ENCODE peak calls at places on chromosomes 3 and 15, in eight cellular contexts. One of them, this sample, is unnamed.

GRCh38 chr3:39166932-39167532 is 13.6 kb upstream of the CSRNP1 start:
- DNase-seq in lower lobe of right lung: no peak
- DNase-seq in AG04450: no peak
- DNase-seq in activated CD8-positive, alpha-beta T cell treated with anti-CD3 and anti-CD28 coated beads for 36 hours: peak
- DNase-seq in progenitor cell of endocrine pancreas: no peak
- DNase-seq in GM23338: no peak
- DNase-seq in fibroblast of lung: peak
- DNase-seq in neural crest cell: no peak
- DNase-seq in this sample: peak

GRCh38 chr15:59917504-59918157 is 86.5 kb upstream of the FOXB1 start:
- DNase-seq in lower lobe of right lung: peak
- DNase-seq in AG04450: no peak
- DNase-seq in activated CD8-positive, alpha-beta T cell treated with anti-CD3 and anti-CD28 coated beads for 36 hours: peak
- DNase-seq in progenitor cell of endocrine pancreas: peak
- DNase-seq in GM23338: peak
- DNase-seq in fibroblast of lung: peak
- DNase-seq in neural crest cell: peak
- DNase-seq in this sample: peak

GRCh38 chr3:69948246-69948862 is 51.2 kb upstream of the SAMMSON start:
- DNase-seq in lower lobe of right lung: no peak
- DNase-seq in AG04450: peak
- DNase-seq in activated CD8-positive, alpha-beta T cell treated with anti-CD3 and anti-CD28 coated beads for 36 hours: no peak
- DNase-seq in progenitor cell of endocrine pancreas: no peak
- DNase-seq in GM23338: peak
- DNase-seq in fibroblast of lung: peak
- DNase-seq in neural crest cell: no peak
- DNase-seq in this sample: peak

GRCh38 chr3:186241910-186242821 is 119.9 kb downstream of the DGKG start:
- DNase-seq in lower lobe of right lung: peak
- DNase-seq in AG04450: no peak
- DNase-seq in activated CD8-positive, alpha-beta T cell treated with anti-CD3 and anti-CD28 coated beads for 36 hours: peak
- DNase-seq in progenitor cell of endocrine pancreas: no peak
- DNase-seq in GM23338: peak
- DNase-seq in fibroblast of lung: peak
- DNase-seq in neural crest cell: peak
- DNase-seq in this sample: peak

GRCh38 chr15:84108725-84109124 is 126.8 kb upstream of the GOLGA6L4 start:
- DNase-seq in lower lobe of right lung: no peak
- DNase-seq in AG04450: no peak
- DNase-seq in activated CD8-positive, alpha-beta T cell treated with anti-CD3 and anti-CD28 coated beads for 36 hours: no peak
- DNase-seq in progenitor cell of endocrine pancreas: no peak
- DNase-seq in GM23338: peak
- DNase-seq in fibroblast of lung: peak
- DNase-seq in neural crest cell: no peak
- DNase-seq in this sample: peak

GRCh38 chr3:195883160-195883559 is 25.2 kb downstream of the TNK2 start:
- DNase-seq in lower lobe of right lung: no peak
- DNase-seq in AG04450: no peak
- DNase-seq in activated CD8-positive, alpha-beta T cell treated with anti-CD3 and anti-CD28 coated beads for 36 hours: no peak
- DNase-seq in progenitor cell of endocrine pancreas: no peak
- DNase-seq in GM23338: no peak
- DNase-seq in fibroblast of lung: no peak
- DNase-seq in neural crest cell: no peak
- DNase-seq in this sample: no peak

GRCh38 chr15:76576526-76577279 is 240.1 kb downstream of the ISL2 start:
- DNase-seq in lower lobe of right lung: peak
- DNase-seq in AG04450: peak
- DNase-seq in activated CD8-positive, alpha-beta T cell treated with anti-CD3 and anti-CD28 coated beads for 36 hours: no peak
- DNase-seq in progenitor cell of endocrine pancreas: no peak
- DNase-seq in GM23338: no peak
- DNase-seq in fibroblast of lung: peak
- DNase-seq in neural crest cell: no peak
- DNase-seq in this sample: no peak

GRCh38 chr3:32105291-32106131 is 909 bp upstream of the GPD1L start:
- DNase-seq in lower lobe of right lung: no peak
- DNase-seq in AG04450: no peak
- DNase-seq in activated CD8-positive, alpha-beta T cell treated with anti-CD3 and anti-CD28 coated beads for 36 hours: peak
- DNase-seq in progenitor cell of endocrine pancreas: no peak
- DNase-seq in GM23338: no peak
- DNase-seq in fibroblast of lung: peak
- DNase-seq in neural crest cell: no peak
- DNase-seq in this sample: no peak

GRCh38 chr3:183807329-183807728 is 18.0 kb downstream of the MAP6D1 start:
- DNase-seq in lower lobe of right lung: no peak
- DNase-seq in AG04450: no peak
- DNase-seq in activated CD8-positive, alpha-beta T cell treated with anti-CD3 and anti-CD28 coated beads for 36 hours: no peak
- DNase-seq in progenitor cell of endocrine pancreas: no peak
- DNase-seq in GM23338: no peak
- DNase-seq in fibroblast of lung: no peak
- DNase-seq in neural crest cell: no peak
- DNase-seq in this sample: no peak

GRCh38 chr3:15769256-15769915 is 28.4 kb downstream of the ANKRD28 start:
- DNase-seq in lower lobe of right lung: no peak
- DNase-seq in AG04450: no peak
- DNase-seq in activated CD8-positive, alpha-beta T cell treated with anti-CD3 and anti-CD28 coated beads for 36 hours: no peak
- DNase-seq in progenitor cell of endocrine pancreas: no peak
- DNase-seq in GM23338: no peak
- DNase-seq in fibroblast of lung: no peak
- DNase-seq in neural crest cell: no peak
- DNase-seq in this sample: no peak

GRCh38 chr3:72042397-72043211 is 257.7 kb upstream of the PROK2 start:
- DNase-seq in lower lobe of right lung: no peak
- DNase-seq in AG04450: no peak
- DNase-seq in activated CD8-positive, alpha-beta T cell treated with anti-CD3 and anti-CD28 coated beads for 36 hours: no peak
- DNase-seq in progenitor cell of endocrine pancreas: no peak
- DNase-seq in GM23338: no peak
- DNase-seq in fibroblast of lung: peak
- DNase-seq in neural crest cell: no peak
- DNase-seq in this sample: peak

GRCh38 chr3:195182470-195182795 is 88.5 kb downstream of the XXYLT1 start:
- DNase-seq in lower lobe of right lung: no peak
- DNase-seq in AG04450: peak
- DNase-seq in activated CD8-positive, alpha-beta T cell treated with anti-CD3 and anti-CD28 coated beads for 36 hours: no peak
- DNase-seq in progenitor cell of endocrine pancreas: no peak
- DNase-seq in GM23338: no peak
- DNase-seq in fibroblast of lung: peak
- DNase-seq in neural crest cell: no peak
- DNase-seq in this sample: peak

GRCh38 chr3:8622873-8623725 is 21.5 kb downstream of the SSUH2 start:
- DNase-seq in lower lobe of right lung: peak
- DNase-seq in AG04450: peak
- DNase-seq in activated CD8-positive, alpha-beta T cell treated with anti-CD3 and anti-CD28 coated beads for 36 hours: peak
- DNase-seq in progenitor cell of endocrine pancreas: peak
- DNase-seq in GM23338: peak
- DNase-seq in fibroblast of lung: peak
- DNase-seq in neural crest cell: peak
- DNase-seq in this sample: peak

GRCh38 chr15:86034904-86035303 is 44.8 kb upstream of the AGBL1 start:
- DNase-seq in lower lobe of right lung: no peak
- DNase-seq in AG04450: no peak
- DNase-seq in activated CD8-positive, alpha-beta T cell treated with anti-CD3 and anti-CD28 coated beads for 36 hours: no peak
- DNase-seq in progenitor cell of endocrine pancreas: no peak
- DNase-seq in GM23338: no peak
- DNase-seq in fibroblast of lung: no peak
- DNase-seq in neural crest cell: no peak
- DNase-seq in this sample: no peak

GRCh38 chr15:91302588-91303439 is 202.8 kb downstream of the SV2B start:
- DNase-seq in lower lobe of right lung: no peak
- DNase-seq in AG04450: peak
- DNase-seq in activated CD8-positive, alpha-beta T cell treated with anti-CD3 and anti-CD28 coated beads for 36 hours: no peak
- DNase-seq in progenitor cell of endocrine pancreas: no peak
- DNase-seq in GM23338: peak
- DNase-seq in fibroblast of lung: peak
- DNase-seq in neural crest cell: peak
- DNase-seq in this sample: peak

GRCh38 chr3:128009952-128010846 is 42.0 kb upstream of the SEC61A1 start:
- DNase-seq in lower lobe of right lung: no peak
- DNase-seq in AG04450: no peak
- DNase-seq in activated CD8-positive, alpha-beta T cell treated with anti-CD3 and anti-CD28 coated beads for 36 hours: no peak
- DNase-seq in progenitor cell of endocrine pancreas: no peak
- DNase-seq in GM23338: no peak
- DNase-seq in fibroblast of lung: peak
- DNase-seq in neural crest cell: no peak
- DNase-seq in this sample: no peak

GRCh38 chr3:29777869-29778268 is 497.0 kb downstream of the RBMS3 start:
- DNase-seq in lower lobe of right lung: no peak
- DNase-seq in AG04450: no peak
- DNase-seq in activated CD8-positive, alpha-beta T cell treated with anti-CD3 and anti-CD28 coated beads for 36 hours: no peak
- DNase-seq in progenitor cell of endocrine pancreas: no peak
- DNase-seq in GM23338: no peak
- DNase-seq in fibroblast of lung: no peak
- DNase-seq in neural crest cell: no peak
- DNase-seq in this sample: no peak

GRCh38 chr3:158312560-158313141 is 202.8 kb downstream of the RSRC1 start:
- DNase-seq in lower lobe of right lung: no peak
- DNase-seq in AG04450: no peak
- DNase-seq in activated CD8-positive, alpha-beta T cell treated with anti-CD3 and anti-CD28 coated beads for 36 hours: no peak
- DNase-seq in progenitor cell of endocrine pancreas: no peak
- DNase-seq in GM23338: no peak
- DNase-seq in fibroblast of lung: no peak
- DNase-seq in neural crest cell: no peak
- DNase-seq in this sample: no peak

GRCh38 chr3:158308533-158308932 is 198.6 kb downstream of the RSRC1 start:
- DNase-seq in lower lobe of right lung: no peak
- DNase-seq in AG04450: no peak
- DNase-seq in activated CD8-positive, alpha-beta T cell treated with anti-CD3 and anti-CD28 coated beads for 36 hours: no peak
- DNase-seq in progenitor cell of endocrine pancreas: no peak
- DNase-seq in GM23338: no peak
- DNase-seq in fibroblast of lung: no peak
- DNase-seq in neural crest cell: no peak
- DNase-seq in this sample: no peak

GRCh38 chr3:158314426-158315357 is 204.8 kb downstream of the RSRC1 start:
- DNase-seq in lower lobe of right lung: no peak
- DNase-seq in AG04450: no peak
- DNase-seq in activated CD8-positive, alpha-beta T cell treated with anti-CD3 and anti-CD28 coated beads for 36 hours: no peak
- DNase-seq in progenitor cell of endocrine pancreas: no peak
- DNase-seq in GM23338: no peak
- DNase-seq in fibroblast of lung: no peak
- DNase-seq in neural crest cell: no peak
- DNase-seq in this sample: no peak

DNA sequence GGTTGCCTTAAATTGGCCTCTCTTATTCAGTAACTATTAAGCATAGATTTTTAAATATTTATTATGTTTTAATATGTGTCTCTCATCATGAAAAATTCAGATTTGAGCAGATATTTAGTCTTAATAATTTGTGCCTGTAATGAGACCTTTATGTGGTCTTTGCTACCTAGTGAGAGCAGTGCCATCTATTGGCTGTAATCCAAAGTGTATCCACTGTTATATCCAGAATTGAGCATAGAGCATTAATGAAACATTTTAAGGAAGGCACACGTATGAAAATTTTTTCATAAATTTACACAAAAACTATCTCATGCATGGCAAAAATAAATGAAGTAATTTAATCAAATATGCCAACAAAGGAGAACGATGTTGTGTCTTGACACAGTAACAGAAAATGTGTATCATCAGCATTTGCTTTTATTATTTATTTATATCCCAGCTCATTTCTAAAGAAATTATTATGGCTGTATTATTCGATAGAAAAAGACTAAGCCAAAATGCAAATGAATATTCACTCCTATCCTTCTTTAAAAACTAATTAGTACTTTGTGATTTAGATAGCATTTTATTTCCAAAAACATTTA is 203.5 kb downstream of the RSRC1 start:
- DNase-seq in lower lobe of right lung: no peak
- DNase-seq in AG04450: no peak
- DNase-seq in activated CD8-positive, alpha-beta T cell treated with anti-CD3 and anti-CD28 coated beads for 36 hours: no peak
- DNase-seq in progenitor cell of endocrine pancreas: no peak
- DNase-seq in GM23338: peak
- DNase-seq in fibroblast of lung: peak
- DNase-seq in neural crest cell: no peak
- DNase-seq in this sample: peak
- TF ChIP-seq CTCF in lower lobe of right lung: peak
- TF ChIP-seq CTCF in AG04450: peak
- TF ChIP-seq CTCF in activated CD8-positive, alpha-beta T cell treated with anti-CD3 and anti-CD28 coated beads for 36 hours: peak
- TF ChIP-seq CTCF in progenitor cell of endocrine pancreas: peak
- TF ChIP-seq CTCF in GM23338: peak
- TF ChIP-seq CTCF in fibroblast of lung: no peak
- TF ChIP-seq CTCF in neural crest cell: peak
- TF ChIP-seq CTCF in this sample: peak

GRCh38 chr3:52892625-52893311 is 4.6 kb downstream of the STIMATE start:
- DNase-seq in lower lobe of right lung: no peak
- DNase-seq in AG04450: no peak
- DNase-seq in activated CD8-positive, alpha-beta T cell treated with anti-CD3 and anti-CD28 coated beads for 36 hours: peak
- DNase-seq in progenitor cell of endocrine pancreas: no peak
- DNase-seq in GM23338: no peak
- DNase-seq in fibroblast of lung: no peak
- DNase-seq in neural crest cell: no peak
- DNase-seq in this sample: peak
- TF ChIP-seq CTCF in lower lobe of right lung: no peak
- TF ChIP-seq CTCF in AG04450: no peak
- TF ChIP-seq CTCF in activated CD8-positive, alpha-beta T cell treated with anti-CD3 and anti-CD28 coated beads for 36 hours: peak
- TF ChIP-seq CTCF in progenitor cell of endocrine pancreas: no peak
- TF ChIP-seq CTCF in GM23338: no peak
- TF ChIP-seq CTCF in fibroblast of lung: no peak
- TF ChIP-seq CTCF in neural crest cell: peak
- TF ChIP-seq CTCF in this sample: peak

GRCh38 chr15:74335396-74335795 is 32.0 kb downstream of the CYP11A1 start:
- DNase-seq in lower lobe of right lung: peak
- DNase-seq in AG04450: no peak
- DNase-seq in activated CD8-positive, alpha-beta T cell treated with anti-CD3 and anti-CD28 coated beads for 36 hours: no peak
- DNase-seq in progenitor cell of endocrine pancreas: no peak
- DNase-seq in GM23338: no peak
- DNase-seq in fibroblast of lung: no peak
- DNase-seq in neural crest cell: no peak
- DNase-seq in this sample: no peak
- TF ChIP-seq CTCF in lower lobe of right lung: no peak
- TF ChIP-seq CTCF in AG04450: no peak
- TF ChIP-seq CTCF in activated CD8-positive, alpha-beta T cell treated with anti-CD3 and anti-CD28 coated beads for 36 hours: no peak
- TF ChIP-seq CTCF in progenitor cell of endocrine pancreas: no peak
- TF ChIP-seq CTCF in GM23338: no peak
- TF ChIP-seq CTCF in fibroblast of lung: no peak
- TF ChIP-seq CTCF in neural crest cell: no peak
- TF ChIP-seq CTCF in this sample: no peak

GRCh38 chr3:141307351-141308059 is 60.8 kb upstream of the ZBTB38 start:
- DNase-seq in lower lobe of right lung: no peak
- DNase-seq in AG04450: no peak
- DNase-seq in activated CD8-positive, alpha-beta T cell treated with anti-CD3 and anti-CD28 coated beads for 36 hours: no peak
- DNase-seq in progenitor cell of endocrine pancreas: no peak
- DNase-seq in GM23338: no peak
- DNase-seq in fibroblast of lung: no peak
- DNase-seq in neural crest cell: no peak
- DNase-seq in this sample: no peak

GRCh38 chr3:141303481-141304223 is 64.7 kb upstream of the ZBTB38 start:
- DNase-seq in lower lobe of right lung: no peak
- DNase-seq in AG04450: peak
- DNase-seq in activated CD8-positive, alpha-beta T cell treated with anti-CD3 and anti-CD28 coated beads for 36 hours: peak
- DNase-seq in progenitor cell of endocrine pancreas: peak
- DNase-seq in GM23338: peak
- DNase-seq in fibroblast of lung: peak
- DNase-seq in neural crest cell: peak
- DNase-seq in this sample: peak

GRCh38 chr3:141306276-141306675 is 62.0 kb upstream of the ZBTB38 start:
- DNase-seq in lower lobe of right lung: no peak
- DNase-seq in AG04450: no peak
- DNase-seq in activated CD8-positive, alpha-beta T cell treated with anti-CD3 and anti-CD28 coated beads for 36 hours: no peak
- DNase-seq in progenitor cell of endocrine pancreas: no peak
- DNase-seq in GM23338: no peak
- DNase-seq in fibroblast of lung: no peak
- DNase-seq in neural crest cell: no peak
- DNase-seq in this sample: no peak

GRCh38 chr3:141306922-141307321 is 61.4 kb upstream of the ZBTB38 start:
- DNase-seq in lower lobe of right lung: no peak
- DNase-seq in AG04450: no peak
- DNase-seq in activated CD8-positive, alpha-beta T cell treated with anti-CD3 and anti-CD28 coated beads for 36 hours: peak
- DNase-seq in progenitor cell of endocrine pancreas: no peak
- DNase-seq in GM23338: no peak
- DNase-seq in fibroblast of lung: no peak
- DNase-seq in neural crest cell: no peak
- DNase-seq in this sample: no peak

GRCh38 chr3:141305436-141305835 is 62.9 kb upstream of the ZBTB38 start:
- DNase-seq in lower lobe of right lung: no peak
- DNase-seq in AG04450: no peak
- DNase-seq in activated CD8-positive, alpha-beta T cell treated with anti-CD3 and anti-CD28 coated beads for 36 hours: peak
- DNase-seq in progenitor cell of endocrine pancreas: no peak
- DNase-seq in GM23338: peak
- DNase-seq in fibroblast of lung: peak
- DNase-seq in neural crest cell: no peak
- DNase-seq in this sample: peak
- TF ChIP-seq CTCF in lower lobe of right lung: no peak
- TF ChIP-seq CTCF in AG04450: peak
- TF ChIP-seq CTCF in activated CD8-positive, alpha-beta T cell treated with anti-CD3 and anti-CD28 coated beads for 36 hours: no peak
- TF ChIP-seq CTCF in progenitor cell of endocrine pancreas: no peak
- TF ChIP-seq CTCF in GM23338: no peak
- TF ChIP-seq CTCF in fibroblast of lung: peak
- TF ChIP-seq CTCF in neural crest cell: peak
- TF ChIP-seq CTCF in this sample: peak

This sample was measured in HFFc6.